ENCODE peak calls at places on chromosomes 6 and 20, in ten cellular contexts. N, A, M, K, R, D, H, B, Q and V are unnamed samples.

GRCh38 chr20:57762531-57763234 is 52.9 kb upstream of the PMEPA1 start:
- DNase-seq in K (no peak), Q (no peak), B (no peak), R (no peak), N (no peak), M (no peak), D (no peak), A (no peak), H (no peak), V (no peak)

GRCh38 chr6:81126150-81126549 is 626.3 kb downstream of the TENT5A start:
- DNase-seq in H (no peak), Q (no peak), K (no peak), R (peak), D (no peak), M (no peak), A (no peak), B (no peak), N (no peak), V (no peak)

GRCh38 chr6:15997751-15998388 is 131.0 kb upstream of the MYLIP start:
- DNase-seq in A (no peak), H (no peak), D (no peak), M (no peak), Q (no peak), N (no peak), R (no peak), K (no peak), B (no peak), V (peak)

GRCh38 chr20:57536759-57537724 is 12.1 kb upstream of the CTCFL start:
- DNase-seq in Q (no peak), A (no peak), K (no peak), H (no peak), N (no peak), R (no peak), D (no peak), M (no peak), B (no peak), V (peak)

GRCh38 chr6:101537917-101538316 is 144.4 kb downstream of the GRIK2 start:
- DNase-seq in D (no peak), A (no peak), R (peak), N (no peak), B (no peak), H (no peak), Q (no peak), K (no peak), M (no peak), V (no peak)

GRCh38 chr6:150410906-150411305 is 42.1 kb downstream of the IYD start:
- DNase-seq in Q (no peak), A (no peak), D (no peak), B (no peak), M (no peak), K (no peak), H (no peak), R (no peak), N (no peak), V (no peak)

GRCh38 chr6:79574636-79575035 is 37.4 kb upstream of the LCA5 start:
- DNase-seq in K (no peak), Q (peak), A (no peak), M (peak), H (no peak), R (peak), N (no peak), D (no peak), B (no peak), V (no peak)

GRCh38 chr6:42411431-42411830 is 40.3 kb downstream of the TRERF1 start:
- DNase-seq in D (no peak), N (no peak), Q (no peak), M (no peak), A (no peak), R (no peak), K (no peak), H (no peak), B (no peak), V (no peak)

GRCh38 chr6:89984926-89985743 is 90.9 kb downstream of the GJA10 start:
- DNase-seq in Q (peak), H (no peak), R (peak), K (no peak), M (peak), A (no peak), N (no peak), B (peak), D (no peak), V (no peak)